ENCODE peak calls at places on chromosomes 4 and X, in nine cellular contexts. X is psoas muscle; N is CD4-positive, alpha-beta T cell; Q is foreskin keratinocyte; O is fibroblast of pulmonary artery; M is GM23338; F is nephron progenitor cell; B is AG09319; I is left ventricle myocardium inferior. L is an unnamed sample.

GRCh38 chrX:44299177-44299576 is 44.3 kb downstream of the EFHC2 start:
- DNase-seq in X (no peak), N (no peak), Q (no peak), I (no peak), O (no peak), M (no peak), B (no peak), F (no peak), L (no peak)

GRCh38 chr4:170589597-170590191 is 499.9 kb upstream of the AADAT start:
- DNase-seq in X (no peak), N (no peak), B (no peak), O (peak; percentile 22), F (no peak), M (peak; percentile 63), I (no peak), Q (peak; percentile 27), L (no peak)

GRCh38 chrX:50470103-50471031 is at the start of gene DGKK:
- DNase-seq in F (peak; percentile 70), N (no peak), Q (no peak), I (no peak), B (no peak), M (peak; percentile 88), X (no peak), O (no peak), L (no peak)

GRCh38 chr4:666436-666810 is 7.7 kb downstream of the ATP5ME start:
- DNase-seq in I (no peak), N (no peak), X (peak; percentile 50), F (no peak), Q (no peak), O (no peak), B (no peak), M (no peak), L (no peak)

GRCh38 chr4:4260185-4260751 is 12.2 kb upstream of the TMEM128 start:
- DNase-seq in X (no peak), Q (peak; percentile 14), O (peak; percentile 89), M (peak; percentile 26), F (no peak), B (peak; percentile 23), N (no peak), I (no peak), L (no peak)

GRCh38 chrX:905828-906566 is 275.4 kb downstream of the SHOX start:
- DNase-seq in X (no peak), Q (no peak), O (no peak), M (no peak), B (no peak), N (no peak), F (no peak), I (no peak), L (no peak)

GRCh38 chrX:9530848-9531274 is 66.0 kb downstream of the TBL1X start:
- DNase-seq in Q (peak; percentile 23), B (peak; percentile 68), O (peak; percentile 93), I (peak; percentile 77), N (peak; percentile 13), F (peak; percentile 54), X (peak; percentile 62), M (peak; percentile 84), L (peak; percentile 32)

GRCh38 chr4:153205028-153205648 is 895 bp downstream of the TRIM2 start:
- DNase-seq in F (peak; percentile 40), B (no peak), X (no peak), N (no peak), Q (no peak), M (peak; percentile 63), I (no peak), O (no peak), L (no peak)

GRCh38 chr4:53346920-53347852 is 18.7 kb downstream of the SCFD2 start:
- DNase-seq in O (peak; percentile 46), N (no peak), X (no peak), I (no peak), M (no peak), Q (peak; percentile 66), F (no peak), B (no peak), L (no peak)

GRCh38 chr4:123786159-123786915 is 389.7 kb downstream of the SPRY1 start:
- DNase-seq in N (no peak), M (no peak), O (peak; percentile 22), F (no peak), Q (no peak), X (no peak), I (no peak), B (no peak), L (no peak)

GRCh38 chr4:123785515-123785914 is 388.9 kb downstream of the SPRY1 start:
- DNase-seq in B (peak; percentile 60), I (peak; percentile 52), X (peak; percentile 87), M (peak; percentile 32), F (no peak), Q (peak; percentile 74), N (no peak), O (peak; percentile 96), L (peak; percentile 25)

GRCh38 chr4:123783091-123783765 is 386.6 kb downstream of the SPRY1 start:
- DNase-seq in N (no peak), Q (no peak), I (peak; percentile 23), F (no peak), M (no peak), X (no peak), B (no peak), O (peak; percentile 33), L (no peak)

GRCh38 chr4:123783936-123784335 is 387.3 kb downstream of the SPRY1 start:
- DNase-seq in Q (no peak), O (no peak), N (no peak), F (no peak), X (no peak), I (no peak), B (no peak), M (no peak), L (no peak)

GRCh38 chr4:123784626-123785025 is 388.0 kb downstream of the SPRY1 start:
- DNase-seq in N (no peak), X (no peak), B (no peak), O (no peak), M (no peak), I (no peak), F (no peak), Q (no peak), L (no peak)
- TF ChIP-seq CTCF in N (no peak), X (no peak), B (no peak), O (no peak), M (no peak), I (no peak), F (no peak), Q (no peak), L (no peak)

DNA sequence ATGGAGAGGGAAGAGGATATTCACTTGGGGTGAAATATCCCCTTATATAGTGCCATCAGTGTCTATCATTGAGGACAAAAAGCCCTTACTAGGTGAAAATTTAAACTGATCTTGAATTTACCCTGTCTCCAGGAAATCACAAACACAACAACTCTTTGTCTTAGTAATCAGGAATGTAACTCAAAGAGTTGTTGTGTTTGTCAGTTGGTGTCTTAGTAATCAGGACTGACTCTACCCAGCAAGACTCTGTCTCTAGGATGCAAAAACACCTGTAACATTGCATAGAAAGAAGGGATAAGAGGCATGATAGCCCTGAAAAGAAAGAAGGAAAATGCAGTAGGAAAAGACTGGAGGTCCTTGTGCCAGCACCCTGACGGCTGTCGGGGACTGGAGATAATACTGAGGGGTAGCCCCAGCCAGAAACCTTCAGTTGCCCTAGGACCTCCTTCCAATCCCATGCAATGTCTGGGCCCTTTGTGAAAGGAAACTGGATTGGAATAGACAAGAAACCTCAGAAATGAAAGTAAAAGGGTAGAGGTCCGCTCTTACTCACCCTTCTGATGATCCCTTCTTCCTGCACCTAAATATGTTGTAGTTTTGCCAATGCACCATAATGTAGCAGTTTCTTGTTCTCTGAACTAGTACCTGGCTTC is 45.3 kb downstream of the HMGB2 start:
- DNase-seq in X (no peak), M (no peak), I (no peak), B (no peak), O (peak; percentile 42), N (no peak), Q (no peak), F (no peak), L (no peak)
- TF ChIP-seq CTCF in X (no peak), M (no peak), I (no peak), B (no peak), O (no peak), N (peak; percentile 29), Q (no peak), F (no peak), L (no peak)

GRCh38 chr4:161320377-161320776 is 843.4 kb downstream of the FSTL5 start:
- DNase-seq in Q (no peak), M (peak; percentile 69), B (no peak), O (peak; percentile 0), I (no peak), F (peak; percentile 11), X (no peak), N (no peak), L (no peak)
- TF ChIP-seq CTCF in Q (peak; percentile 29), M (peak; percentile 79), B (no peak), O (no peak), I (peak; percentile 19), F (peak; percentile 50), X (no peak), N (no peak), L (no peak)

GRCh38 chr4:150814873-150815272 is 200.2 kb downstream of the LRBA start:
- DNase-seq in M (no peak), F (no peak), I (no peak), N (no peak), Q (no peak), O (no peak), X (no peak), B (no peak), L (no peak)
- TF ChIP-seq CTCF in M (peak; percentile 48), F (no peak), I (no peak), N (peak; percentile 9), Q (peak; percentile 39), O (no peak), X (no peak), B (no peak), L (no peak)

GRCh38 chr4:173258866-173259265 is 75.3 kb downstream of the HMGB2 start:
- DNase-seq in X (no peak), F (no peak), Q (no peak), O (no peak), I (no peak), B (no peak), N (no peak), M (no peak), L (no peak)
- TF ChIP-seq CTCF in X (no peak), F (no peak), Q (no peak), O (no peak), I (no peak), B (no peak), N (no peak), M (no peak), L (no peak)

DNA sequence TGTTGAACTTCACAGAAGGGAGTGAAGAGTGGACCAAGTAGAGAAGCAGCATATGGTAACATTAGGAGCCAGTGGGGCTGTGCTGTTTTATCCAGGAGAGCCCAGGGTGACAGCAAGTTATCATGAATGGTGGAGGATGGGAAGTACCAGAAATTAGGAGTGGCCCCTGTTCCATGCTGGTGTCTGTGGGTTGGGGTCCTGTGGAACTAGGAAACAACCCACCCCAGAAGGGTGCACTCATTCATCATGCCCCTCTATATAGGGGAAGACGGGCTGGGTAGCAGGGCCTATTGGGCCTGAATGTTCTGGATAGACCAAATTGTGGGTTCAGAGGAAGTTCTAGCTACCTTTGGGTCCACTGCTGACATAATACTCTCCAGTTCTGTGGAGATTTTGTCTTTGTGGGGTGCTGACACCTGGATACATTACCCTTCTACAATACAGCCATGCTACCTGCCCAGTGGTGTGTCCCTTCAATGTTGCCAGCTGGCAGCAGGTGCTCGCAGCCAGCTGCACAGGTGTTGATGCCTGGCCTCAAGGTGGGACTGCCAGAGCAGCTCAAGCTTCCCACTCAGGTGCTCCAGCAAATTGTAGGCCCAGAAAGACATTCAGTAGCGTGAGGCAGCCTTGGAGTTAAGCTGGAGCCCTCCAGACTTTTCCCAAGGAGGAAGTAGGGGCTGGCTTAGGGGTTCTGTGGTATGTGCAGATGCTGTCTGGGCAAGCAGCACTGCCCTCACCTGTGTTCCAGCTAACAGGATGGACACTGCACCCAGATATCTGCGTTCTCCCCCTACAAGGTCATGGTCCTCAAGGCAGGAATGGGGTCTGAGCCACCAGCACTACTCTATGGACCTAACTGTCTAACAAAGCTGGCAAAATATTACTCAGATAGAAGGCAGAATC is 106.5 kb downstream of the NHSL2 start:
- DNase-seq in N (no peak), Q (no peak), I (no peak), O (no peak), F (no peak), X (no peak), M (no peak), B (no peak), L (no peak)
- TF ChIP-seq CTCF in N (no peak), Q (no peak), I (no peak), O (no peak), F (no peak), X (no peak), M (no peak), B (no peak), L (no peak)

L was measured in omental fat pad.